ENCODE peak calls at places on chromosomes 7 and 10, in six cellular contexts. K is stimulated activated CD4-positive, alpha-beta T cell treated with anti-CD3 and anti-CD28 coated beads, Interleukin-1b, Interleukin-23, amount 100 ng/mL, for 24 hours; D is Kasumi-1; L is NCI-H1048; B is G401; S is activated CD4-positive, alpha-beta T cell treated with anti-CD3 and anti-CD28 coated beads, Interleukin-2, amount 50 U/mL, for 1 hour. N is an unnamed sample.

GRCh38 chr10:35794703-35795102 is 152.6 kb upstream of the FZD8 start:
- DNase-seq in K (no peak), B (no peak), L (no peak), D (no peak), S (no peak), N (no peak)

GRCh38 chr10:127649642-127650041 is 87.3 kb upstream of the FOXI2 start:
- DNase-seq in B (peak; percentile 2), S (no peak), D (no peak), K (no peak), L (no peak), N (no peak)

GRCh38 chr7:24201221-24201620 is 82.8 kb upstream of the NPY start:
- DNase-seq in L (no peak), K (no peak), B (no peak), D (no peak), S (no peak), N (no peak)

GRCh38 chr7:43905209-43905946 is 1.0 kb downstream of the URGCP start:
- DNase-seq in D (no peak), B (peak; percentile 25), L (no peak), K (no peak), S (no peak), N (no peak)

GRCh38 chr7:18607025-18607424 is 111.5 kb downstream of the HDAC9 start:
- DNase-seq in B (no peak), S (no peak), L (no peak), K (no peak), D (no peak), N (no peak)

GRCh38 chr10:102550636-102551210 is 47.0 kb downstream of the SUFU start:
- DNase-seq in S (no peak), D (no peak), K (no peak), L (no peak), B (no peak), N (no peak)

GRCh38 chr10:97724341-97724941 is 10.9 kb downstream of the MARVELD1 start:
- DNase-seq in B (no peak), D (no peak), S (no peak), L (no peak), K (no peak), N (no peak)

GRCh38 chr10:86182150-86182549 is 184.4 kb downstream of the GRID1 start:
- DNase-seq in K (no peak), S (no peak), D (no peak), B (peak; percentile 33), L (no peak), N (no peak)

GRCh38 chr10:58143944-58144343 is 123.8 kb downstream of the IPMK start:
- DNase-seq in L (no peak), K (no peak), D (no peak), S (no peak), B (no peak), N (no peak)

GRCh38 chr10:52488606-52489485 is 174.8 kb downstream of the DKK1 start:
- DNase-seq in D (peak; percentile 56), B (peak; percentile 25), L (no peak), K (no peak), S (no peak), N (peak; percentile 12)

GRCh38 chr10:130774871-130775270 is 536.6 kb downstream of the TCERG1L start:
- DNase-seq in K (no peak), L (no peak), D (no peak), B (no peak), S (no peak), N (no peak)

GRCh38 chr10:112373912-112374338 is at the start of gene ACSL5:
- DNase-seq in D (no peak), B (no peak), K (no peak), S (no peak), L (no peak), N (no peak)

N was measured in NCI-H345.